ENCODE peak calls at places on chromosomes 16 and 17, in ten cellular contexts. One of them, this sample, is unnamed.

GRCh38 chr16:31695667-31696066 is 168.0 kb downstream of the AHSP start:
- DNase-seq in amygdala: no peak
- DNase-seq in activated CD8-positive, alpha-beta memory T cell treated with anti-CD3 and anti-CD28 coated beads for 1 hour: no peak
- DNase-seq in DMS79: no peak
- DNase-seq in HTR-8/SVneo: no peak
- DNase-seq in CD8-positive, alpha-beta memory T cell: peak; percentile 74
- DNase-seq in COR-L47: no peak
- DNase-seq in OCI-LY7: peak; percentile 78
- DNase-seq in epithelial cell of esophagus: no peak
- DNase-seq in HS-5: no peak
- DNase-seq in this sample: no peak

GRCh38 chr16:10323528-10323869 is 62.4 kb upstream of the ATF7IP2 start:
- DNase-seq in amygdala: no peak
- DNase-seq in activated CD8-positive, alpha-beta memory T cell treated with anti-CD3 and anti-CD28 coated beads for 1 hour: no peak
- DNase-seq in DMS79: no peak
- DNase-seq in HTR-8/SVneo: no peak
- DNase-seq in CD8-positive, alpha-beta memory T cell: no peak
- DNase-seq in COR-L47: no peak
- DNase-seq in OCI-LY7: no peak
- DNase-seq in epithelial cell of esophagus: no peak
- DNase-seq in HS-5: no peak
- DNase-seq in this sample: no peak

GRCh38 chr16:31390504-31391043 is 2.6 kb upstream of the ITGAD start:
- DNase-seq in amygdala: no peak
- DNase-seq in activated CD8-positive, alpha-beta memory T cell treated with anti-CD3 and anti-CD28 coated beads for 1 hour: no peak
- DNase-seq in DMS79: no peak
- DNase-seq in HTR-8/SVneo: no peak
- DNase-seq in CD8-positive, alpha-beta memory T cell: no peak
- DNase-seq in COR-L47: no peak
- DNase-seq in OCI-LY7: no peak
- DNase-seq in epithelial cell of esophagus: no peak
- DNase-seq in HS-5: no peak
- DNase-seq in this sample: no peak

GRCh38 chr16:75575976-75576375 is 9.8 kb downstream of the GABARAPL2 start:
- DNase-seq in amygdala: no peak
- DNase-seq in activated CD8-positive, alpha-beta memory T cell treated with anti-CD3 and anti-CD28 coated beads for 1 hour: no peak
- DNase-seq in DMS79: no peak
- DNase-seq in HTR-8/SVneo: no peak
- DNase-seq in CD8-positive, alpha-beta memory T cell: no peak
- DNase-seq in COR-L47: no peak
- DNase-seq in OCI-LY7: no peak
- DNase-seq in epithelial cell of esophagus: no peak
- DNase-seq in HS-5: no peak
- DNase-seq in this sample: no peak

GRCh38 chr16:56626685-56627084 is 1.1 kb downstream of the MT1E start:
- DNase-seq in amygdala: no peak
- DNase-seq in activated CD8-positive, alpha-beta memory T cell treated with anti-CD3 and anti-CD28 coated beads for 1 hour: no peak
- DNase-seq in DMS79: no peak
- DNase-seq in HTR-8/SVneo: no peak
- DNase-seq in CD8-positive, alpha-beta memory T cell: no peak
- DNase-seq in COR-L47: no peak
- DNase-seq in OCI-LY7: no peak
- DNase-seq in epithelial cell of esophagus: no peak
- DNase-seq in HS-5: no peak
- DNase-seq in this sample: no peak

GRCh38 chr16:66858740-66859396 is 14.7 kb downstream of the CA7 start:
- DNase-seq in amygdala: no peak
- DNase-seq in activated CD8-positive, alpha-beta memory T cell treated with anti-CD3 and anti-CD28 coated beads for 1 hour: no peak
- DNase-seq in DMS79: peak; percentile 60
- DNase-seq in HTR-8/SVneo: peak; percentile 51
- DNase-seq in CD8-positive, alpha-beta memory T cell: no peak
- DNase-seq in COR-L47: peak; percentile 9
- DNase-seq in OCI-LY7: no peak
- DNase-seq in epithelial cell of esophagus: peak; percentile 49
- DNase-seq in HS-5: no peak
- DNase-seq in this sample: no peak

GRCh38 chr17:31442860-31443259 is 51.4 kb downstream of the RAB11FIP4 start:
- DNase-seq in amygdala: no peak
- DNase-seq in activated CD8-positive, alpha-beta memory T cell treated with anti-CD3 and anti-CD28 coated beads for 1 hour: no peak
- DNase-seq in DMS79: no peak
- DNase-seq in HTR-8/SVneo: no peak
- DNase-seq in CD8-positive, alpha-beta memory T cell: no peak
- DNase-seq in COR-L47: no peak
- DNase-seq in OCI-LY7: no peak
- DNase-seq in epithelial cell of esophagus: no peak
- DNase-seq in HS-5: no peak
- DNase-seq in this sample: no peak

GRCh38 chr16:47213761-47214440 is 70.2 kb upstream of the NETO2 start:
- DNase-seq in amygdala: no peak
- DNase-seq in activated CD8-positive, alpha-beta memory T cell treated with anti-CD3 and anti-CD28 coated beads for 1 hour: no peak
- DNase-seq in DMS79: no peak
- DNase-seq in HTR-8/SVneo: no peak
- DNase-seq in CD8-positive, alpha-beta memory T cell: no peak
- DNase-seq in COR-L47: no peak
- DNase-seq in OCI-LY7: no peak
- DNase-seq in epithelial cell of esophagus: peak; percentile 51
- DNase-seq in HS-5: no peak
- DNase-seq in this sample: no peak

GRCh38 chr16:3857189-3858013 is 23.1 kb downstream of the CREBBP start:
- DNase-seq in amygdala: no peak
- DNase-seq in activated CD8-positive, alpha-beta memory T cell treated with anti-CD3 and anti-CD28 coated beads for 1 hour: no peak
- DNase-seq in DMS79: no peak
- DNase-seq in HTR-8/SVneo: no peak
- DNase-seq in CD8-positive, alpha-beta memory T cell: no peak
- DNase-seq in COR-L47: no peak
- DNase-seq in OCI-LY7: no peak
- DNase-seq in epithelial cell of esophagus: peak; percentile 91
- DNase-seq in HS-5: no peak
- DNase-seq in this sample: peak; percentile 58

GRCh38 chr17:34384822-34385605 is 22.0 kb upstream of the CCL1 start:
- DNase-seq in amygdala: no peak
- DNase-seq in activated CD8-positive, alpha-beta memory T cell treated with anti-CD3 and anti-CD28 coated beads for 1 hour: no peak
- DNase-seq in DMS79: no peak
- DNase-seq in HTR-8/SVneo: no peak
- DNase-seq in CD8-positive, alpha-beta memory T cell: no peak
- DNase-seq in COR-L47: no peak
- DNase-seq in OCI-LY7: no peak
- DNase-seq in epithelial cell of esophagus: no peak
- DNase-seq in HS-5: no peak
- DNase-seq in this sample: no peak

GRCh38 chr17:57862990-57863667 is 13.3 kb upstream of the MRPS23 start:
- DNase-seq in amygdala: peak; percentile 34
- DNase-seq in activated CD8-positive, alpha-beta memory T cell treated with anti-CD3 and anti-CD28 coated beads for 1 hour: no peak
- DNase-seq in DMS79: no peak
- DNase-seq in HTR-8/SVneo: no peak
- DNase-seq in CD8-positive, alpha-beta memory T cell: peak; percentile 10
- DNase-seq in COR-L47: no peak
- DNase-seq in OCI-LY7: no peak
- DNase-seq in epithelial cell of esophagus: no peak
- DNase-seq in HS-5: no peak
- DNase-seq in this sample: peak; percentile 12

This sample was measured in uterus.